ENCODE peak calls at places on chromosomes 7 and 10, in four cellular contexts. Q, K, A and H are unnamed samples.

GRCh38 chr7:100488333-100489095 is 4.8 kb downstream of the NYAP1 start:
- DNase-seq in Q (no peak), A (no peak), K (no peak), H (no peak)

GRCh38 chr7:55255501-55256445 is 109.4 kb upstream of the LANCL2 start:
- DNase-seq in A (peak; percentile 68), Q (peak; percentile 87), K (peak; percentile 71), H (peak; percentile 61)

GRCh38 chr7:84913731-84914130 is 273.1 kb downstream of the SEMA3D start:
- DNase-seq in Q (no peak), A (peak; percentile 66), K (no peak), H (no peak)

GRCh38 chr7:26436996-26437547 is 145.4 kb downstream of the SNX10 start:
- DNase-seq in A (no peak), Q (no peak), K (no peak), H (no peak)

GRCh38 chr7:100545636-100546128 is 6.7 kb downstream of the AGFG2 start:
- DNase-seq in A (peak; percentile 86), Q (no peak), K (peak; percentile 93), H (peak; percentile 95)

GRCh38 chr10:49441488-49442476 is 45.9 kb upstream of the DRGX start:
- DNase-seq in Q (no peak), A (no peak), K (no peak), H (no peak)

GRCh38 chr10:32377458-32378370 is 30.8 kb upstream of the EPC1 start:
- DNase-seq in A (peak; percentile 45), Q (no peak), K (no peak), H (peak; percentile 37)

GRCh38 chr10:129921065-129921670 is 42.9 kb downstream of the EBF3 start:
- DNase-seq in A (no peak), Q (no peak), K (no peak), H (no peak)

GRCh38 chr10:83871486-83872081 is 267.7 kb upstream of the GHITM start:
- DNase-seq in Q (peak; percentile 86), K (peak; percentile 38), A (peak; percentile 38), H (peak; percentile 64)

GRCh38 chr10:14843327-14843988 is 5.4 kb downstream of the HSPA14 start:
- DNase-seq in Q (no peak), K (no peak), A (no peak), H (no peak)

GRCh38 chr7:98178321-98178720 is 32.9 kb upstream of the BHLHA15 start:
- DNase-seq in A (no peak), Q (no peak), K (no peak), H (no peak)

GRCh38 chr7:132709971-132710567 is 133.8 kb upstream of the PLXNA4 start:
- DNase-seq in A (peak; percentile 41), K (no peak), Q (peak; percentile 63), H (peak; percentile 10)

GRCh38 chr7:26705567-26705966 is 158.8 kb downstream of the SKAP2 start:
- DNase-seq in K (peak; percentile 54), A (peak; percentile 97), Q (no peak), H (peak; percentile 64)

GRCh38 chr7:6392712-6393666 is 54.8 kb downstream of the DAGLB start:
- DNase-seq in A (peak; percentile 77), K (peak; percentile 69), Q (no peak), H (no peak)

GRCh38 chr7:27647052-27647451 is 15.6 kb downstream of the HIBADH start:
- DNase-seq in Q (no peak), A (peak; percentile 82), K (peak; percentile 64), H (no peak)

GRCh38 chr7:36677769-36678435 is 46.4 kb downstream of the AOAH start:
- DNase-seq in Q (no peak), A (no peak), K (no peak), H (no peak)
- H3K4me2 ChIP-seq in Q (no peak overlapping the region), A (no peak overlapping the region), K (no peak overlapping the region), H (no peak overlapping the region)

GRCh38 chr7:36286688-36287087 is 103.0 kb upstream of the ANLN start:
- DNase-seq in A (no peak), K (no peak), Q (no peak), H (no peak)

GRCh38 chr7:36286241-36286640 is 103.4 kb upstream of the ANLN start:
- DNase-seq in A (no peak), K (no peak), Q (no peak), H (no peak)

GRCh38 chr7:36288501-36288900 is 101.2 kb upstream of the ANLN start:
- DNase-seq in Q (no peak), K (no peak), A (no peak), H (no peak)

GRCh38 chr7:36285276-36285675 is 104.4 kb upstream of the ANLN start:
- DNase-seq in Q (no peak), A (no peak), K (no peak), H (no peak)

GRCh38 chr7:36287371-36288241 is 102.1 kb upstream of the ANLN start:
- DNase-seq in K (no peak), Q (peak; percentile 49), A (no peak), H (peak; percentile 91)
- TF ChIP-seq MAFK in K (no peak), Q (no peak), A (no peak), H (no peak)

DNA sequence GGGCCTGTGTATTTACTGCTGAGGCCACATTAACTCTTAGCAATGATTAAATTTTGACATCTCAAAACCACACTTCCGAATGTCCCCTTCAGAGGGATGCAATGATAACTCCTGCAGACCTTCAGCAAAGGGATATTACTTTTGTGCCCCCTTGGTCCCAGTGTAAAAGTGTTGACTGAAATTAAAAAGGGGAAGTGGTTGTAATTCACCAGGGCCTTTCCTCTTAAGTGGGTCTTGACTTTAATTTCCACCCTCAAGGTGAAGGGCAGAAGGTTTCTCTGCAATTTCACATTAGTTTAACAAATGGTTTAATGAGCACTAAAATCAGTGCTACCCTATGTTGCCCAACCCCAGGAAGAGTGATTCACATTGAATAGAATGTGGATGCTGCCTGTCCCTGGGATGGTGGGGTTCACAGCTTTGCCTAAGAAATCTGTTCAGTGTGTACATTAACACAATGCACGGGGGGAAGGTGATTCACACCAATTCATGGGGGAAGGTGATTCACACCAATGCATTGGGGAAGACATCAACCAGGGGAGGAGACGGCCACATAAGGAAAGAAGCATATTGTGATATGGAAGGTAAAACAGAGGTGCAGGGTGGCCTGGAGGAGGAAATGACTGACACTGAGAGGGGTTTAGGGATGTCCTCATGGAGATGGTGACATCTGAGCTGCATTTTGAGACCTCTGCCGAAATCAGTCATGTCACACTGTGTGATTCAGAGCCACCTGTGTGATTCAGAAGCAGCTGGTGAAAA is 19.4 kb upstream of the TNS3 start:
- DNase-seq in A (peak; percentile 96), K (no peak), Q (no peak), H (peak; percentile 40)
- TF ChIP-seq RAD21 in A (no peak), K (peak; percentile 33), Q (no peak), H (no peak)

GRCh38 chr7:123296965-123297364 is 97.2 kb upstream of the SLC13A1 start:
- DNase-seq in A (no peak), K (no peak), Q (no peak), H (no peak)
- H3K4me2 ChIP-seq in A (no peak overlapping the region), K (no peak overlapping the region), Q (no peak overlapping the region), H (no peak overlapping the region)

GRCh38 chr10:132630666-132631347 is 93.2 kb downstream of the INPP5A start:
- DNase-seq in A (no peak), K (no peak), Q (no peak), H (no peak)
- TF ChIP-seq MAFK in A (no peak), K (no peak), Q (no peak), H (no peak)

DNA sequence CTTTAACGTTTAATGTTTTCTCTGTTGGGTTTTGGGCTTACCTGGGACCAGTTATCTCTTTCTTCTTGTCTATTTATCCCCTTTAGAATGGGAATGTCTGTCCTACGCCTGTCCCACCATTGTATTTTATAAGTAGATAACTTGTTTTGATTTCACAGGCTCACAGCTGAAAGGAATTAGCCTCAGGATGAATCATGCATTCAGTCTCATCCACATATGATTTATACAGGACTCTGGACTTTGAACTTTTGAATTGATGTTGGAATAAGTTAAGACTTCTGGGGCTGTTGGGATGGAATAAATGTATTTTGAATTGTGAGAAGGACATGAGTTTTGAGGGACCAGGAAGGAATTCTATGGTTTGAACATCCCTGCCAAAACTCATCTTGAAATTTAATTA is 112.7 kb downstream of the AMPH start:
- DNase-seq in A (peak; percentile 41), Q (no peak), K (no peak), H (no peak)
- TF ChIP-seq RAD21 in A (no peak), Q (no peak), K (no peak), H (no peak)

GRCh38 chr10:114343623-114344306 is 60.5 kb downstream of the AFAP1L2 start:
- DNase-seq in Q (no peak), A (no peak), K (no peak), H (no peak)
- H3K4me2 ChIP-seq in Q (no peak overlapping the region), A (no peak overlapping the region), K (no peak overlapping the region), H (no peak overlapping the region)